ENCODE peak calls at places on chromosome 13, in five cellular contexts. One of them, this sample, is unnamed.

GRCh38 chr13:98780972-98781869 is 28.7 kb upstream of the SLC15A1 start:
- DNase-seq in endothelial cell: no peak
- DNase-seq in T-helper 1 cell: no peak
- DNase-seq in stimulated activated CD4-positive, alpha-beta T cell treated with anti-CD3 and anti-CD28 coated beads, TNF-alpha, amount 100 ng/mL, for 1 hour: no peak
- DNase-seq in fibroblast of mammary gland: peak; percentile 44
- DNase-seq in this sample: no peak

GRCh38 chr13:92197669-92198068 is 799.2 kb downstream of the GPC5 start:
- DNase-seq in stimulated activated CD4-positive, alpha-beta T cell treated with anti-CD3 and anti-CD28 coated beads, TNF-alpha, amount 100 ng/mL, for 1 hour: no peak
- DNase-seq in T-helper 1 cell: no peak
- DNase-seq in endothelial cell: no peak
- DNase-seq in fibroblast of mammary gland: peak; percentile 59
- DNase-seq in this sample: no peak

GRCh38 chr13:49298903-49299605 is 51.3 kb downstream of the CDADC1 start:
- DNase-seq in T-helper 1 cell: no peak
- DNase-seq in stimulated activated CD4-positive, alpha-beta T cell treated with anti-CD3 and anti-CD28 coated beads, TNF-alpha, amount 100 ng/mL, for 1 hour: no peak
- DNase-seq in endothelial cell: no peak
- DNase-seq in fibroblast of mammary gland: no peak
- DNase-seq in this sample: no peak

GRCh38 chr13:48533986-48534600 is 1.2 kb upstream of the RCBTB2 start:
- DNase-seq in endothelial cell: no peak
- DNase-seq in fibroblast of mammary gland: no peak
- DNase-seq in stimulated activated CD4-positive, alpha-beta T cell treated with anti-CD3 and anti-CD28 coated beads, TNF-alpha, amount 100 ng/mL, for 1 hour: no peak
- DNase-seq in T-helper 1 cell: no peak
- DNase-seq in this sample: no peak

GRCh38 chr13:72505376-72505775 is 222.1 kb downstream of the MZT1 start:
- DNase-seq in stimulated activated CD4-positive, alpha-beta T cell treated with anti-CD3 and anti-CD28 coated beads, TNF-alpha, amount 100 ng/mL, for 1 hour: no peak
- DNase-seq in fibroblast of mammary gland: no peak
- DNase-seq in T-helper 1 cell: no peak
- DNase-seq in endothelial cell: no peak
- DNase-seq in this sample: no peak

GRCh38 chr13:40440990-40441820 is 225.2 kb downstream of the FOXO1 start:
- DNase-seq in T-helper 1 cell: no peak
- DNase-seq in endothelial cell: no peak
- DNase-seq in fibroblast of mammary gland: peak; percentile 69
- DNase-seq in stimulated activated CD4-positive, alpha-beta T cell treated with anti-CD3 and anti-CD28 coated beads, TNF-alpha, amount 100 ng/mL, for 1 hour: no peak
- DNase-seq in this sample: no peak

GRCh38 chr13:85508683-85509329 is 290.4 kb downstream of the SLITRK6 start:
- DNase-seq in fibroblast of mammary gland: peak; percentile 11
- DNase-seq in T-helper 1 cell: no peak
- DNase-seq in stimulated activated CD4-positive, alpha-beta T cell treated with anti-CD3 and anti-CD28 coated beads, TNF-alpha, amount 100 ng/mL, for 1 hour: no peak
- DNase-seq in endothelial cell: no peak
- DNase-seq in this sample: no peak

GRCh38 chr13:38141792-38142191 is 207.9 kb upstream of the UFM1 start:
- DNase-seq in fibroblast of mammary gland: peak; percentile 50
- DNase-seq in stimulated activated CD4-positive, alpha-beta T cell treated with anti-CD3 and anti-CD28 coated beads, TNF-alpha, amount 100 ng/mL, for 1 hour: no peak
- DNase-seq in endothelial cell: no peak
- DNase-seq in T-helper 1 cell: no peak
- DNase-seq in this sample: no peak

GRCh38 chr13:42699922-42700321 is 81.5 kb upstream of the FAM216B start:
- DNase-seq in fibroblast of mammary gland: no peak
- DNase-seq in stimulated activated CD4-positive, alpha-beta T cell treated with anti-CD3 and anti-CD28 coated beads, TNF-alpha, amount 100 ng/mL, for 1 hour: no peak
- DNase-seq in endothelial cell: no peak
- DNase-seq in T-helper 1 cell: no peak
- DNase-seq in this sample: no peak

GRCh38 chr13:32751340-32751739 is 165.1 kb downstream of the PDS5B start:
- DNase-seq in endothelial cell: no peak
- DNase-seq in stimulated activated CD4-positive, alpha-beta T cell treated with anti-CD3 and anti-CD28 coated beads, TNF-alpha, amount 100 ng/mL, for 1 hour: no peak
- DNase-seq in fibroblast of mammary gland: no peak
- DNase-seq in T-helper 1 cell: no peak
- DNase-seq in this sample: no peak

GRCh38 chr13:60152904-60153303 is 10.8 kb downstream of the DIAPH3 start:
- DNase-seq in T-helper 1 cell: no peak
- DNase-seq in fibroblast of mammary gland: peak; percentile 16
- DNase-seq in endothelial cell: no peak
- DNase-seq in stimulated activated CD4-positive, alpha-beta T cell treated with anti-CD3 and anti-CD28 coated beads, TNF-alpha, amount 100 ng/mL, for 1 hour: no peak
- DNase-seq in this sample: no peak

GRCh38 chr13:46473806-46474205 is 79.2 kb upstream of the LRCH1 start:
- DNase-seq in stimulated activated CD4-positive, alpha-beta T cell treated with anti-CD3 and anti-CD28 coated beads, TNF-alpha, amount 100 ng/mL, for 1 hour: no peak
- DNase-seq in endothelial cell: no peak
- DNase-seq in fibroblast of mammary gland: no peak
- DNase-seq in T-helper 1 cell: no peak
- DNase-seq in this sample: no peak

GRCh38 chr13:30453727-30454126 is 12.0 kb downstream of the HMGB1 start:
- DNase-seq in fibroblast of mammary gland: peak; percentile 42
- DNase-seq in T-helper 1 cell: no peak
- DNase-seq in endothelial cell: no peak
- DNase-seq in stimulated activated CD4-positive, alpha-beta T cell treated with anti-CD3 and anti-CD28 coated beads, TNF-alpha, amount 100 ng/mL, for 1 hour: no peak
- DNase-seq in this sample: no peak

GRCh38 chr13:24053505-24054251 is 106.8 kb upstream of the SPATA13 start:
- DNase-seq in fibroblast of mammary gland: peak; percentile 69
- DNase-seq in endothelial cell: peak; percentile 58
- DNase-seq in stimulated activated CD4-positive, alpha-beta T cell treated with anti-CD3 and anti-CD28 coated beads, TNF-alpha, amount 100 ng/mL, for 1 hour: peak; percentile 15
- DNase-seq in T-helper 1 cell: peak; percentile 28
- DNase-seq in this sample: no peak

GRCh38 chr13:51959773-51960172 is 51.5 kb downstream of the ATP7B start:
- DNase-seq in fibroblast of mammary gland: no peak
- DNase-seq in stimulated activated CD4-positive, alpha-beta T cell treated with anti-CD3 and anti-CD28 coated beads, TNF-alpha, amount 100 ng/mL, for 1 hour: no peak
- DNase-seq in T-helper 1 cell: no peak
- DNase-seq in endothelial cell: no peak
- DNase-seq in this sample: no peak

GRCh38 chr13:85619321-85619720 is 179.9 kb downstream of the SLITRK6 start:
- DNase-seq in T-helper 1 cell: no peak
- DNase-seq in endothelial cell: no peak
- DNase-seq in stimulated activated CD4-positive, alpha-beta T cell treated with anti-CD3 and anti-CD28 coated beads, TNF-alpha, amount 100 ng/mL, for 1 hour: no peak
- DNase-seq in fibroblast of mammary gland: no peak
- DNase-seq in this sample: no peak

GRCh38 chr13:24670927-24671326 is 9.3 kb upstream of the ATP12A start:
- DNase-seq in fibroblast of mammary gland: no peak
- DNase-seq in stimulated activated CD4-positive, alpha-beta T cell treated with anti-CD3 and anti-CD28 coated beads, TNF-alpha, amount 100 ng/mL, for 1 hour: no peak
- DNase-seq in T-helper 1 cell: no peak
- DNase-seq in endothelial cell: peak; percentile 47
- DNase-seq in this sample: no peak

GRCh38 chr13:42539670-42540069 is 34.3 kb upstream of the TNFSF11 start:
- DNase-seq in endothelial cell: no peak
- DNase-seq in fibroblast of mammary gland: peak; percentile 73
- DNase-seq in T-helper 1 cell: no peak
- DNase-seq in stimulated activated CD4-positive, alpha-beta T cell treated with anti-CD3 and anti-CD28 coated beads, TNF-alpha, amount 100 ng/mL, for 1 hour: no peak
- DNase-seq in this sample: no peak

GRCh38 chr13:95180513-95181245 is 120.6 kb downstream of the ABCC4 start:
- DNase-seq in endothelial cell: no peak
- DNase-seq in fibroblast of mammary gland: no peak
- DNase-seq in T-helper 1 cell: no peak
- DNase-seq in stimulated activated CD4-positive, alpha-beta T cell treated with anti-CD3 and anti-CD28 coated beads, TNF-alpha, amount 100 ng/mL, for 1 hour: no peak
- DNase-seq in this sample: no peak

GRCh38 chr13:41065098-41065497 is 3.8 kb downstream of the WBP4 start:
- DNase-seq in T-helper 1 cell: no peak
- DNase-seq in endothelial cell: no peak
- DNase-seq in stimulated activated CD4-positive, alpha-beta T cell treated with anti-CD3 and anti-CD28 coated beads, TNF-alpha, amount 100 ng/mL, for 1 hour: no peak
- DNase-seq in fibroblast of mammary gland: peak; percentile 82
- DNase-seq in this sample: no peak

GRCh38 chr13:44843403-44843802 is 145.9 kb downstream of the NUFIP1 start:
- DNase-seq in stimulated activated CD4-positive, alpha-beta T cell treated with anti-CD3 and anti-CD28 coated beads, TNF-alpha, amount 100 ng/mL, for 1 hour: no peak
- DNase-seq in endothelial cell: no peak
- DNase-seq in T-helper 1 cell: no peak
- DNase-seq in fibroblast of mammary gland: peak; percentile 77
- DNase-seq in this sample: no peak

GRCh38 chr13:98089246-98089645 is 53.6 kb upstream of the FARP1 start:
- DNase-seq in fibroblast of mammary gland: peak; percentile 30
- DNase-seq in stimulated activated CD4-positive, alpha-beta T cell treated with anti-CD3 and anti-CD28 coated beads, TNF-alpha, amount 100 ng/mL, for 1 hour: no peak
- DNase-seq in endothelial cell: no peak
- DNase-seq in T-helper 1 cell: no peak
- DNase-seq in this sample: no peak